ENCODE peak calls at places on chromosomes 7 and 10, in four cellular contexts. L is neural progenitor cell; W is psoas muscle; V is CD4-positive, alpha-beta T cell. R is an unnamed sample.

GRCh38 chr10:71697938-71698709 is 21.5 kb downstream of the C10orf105 start:
- DNase-seq in W (no peak), V (no peak), L (no peak), R (no peak)

GRCh38 chr10:26474062-26474461 is 35.9 kb downstream of the APBB1IP start:
- DNase-seq in W (no peak), L (no peak), V (no peak), R (no peak)

GRCh38 chr10:77319557-77319956 is 318.1 kb downstream of the KCNMA1 start:
- DNase-seq in V (no peak), L (no peak), W (peak), R (no peak)

GRCh38 chr10:51285586-51285985 is 211.3 kb downstream of the PRKG1 start:
- DNase-seq in V (no peak), W (no peak), L (no peak), R (no peak)

GRCh38 chr10:78944658-78945333 is 124.0 kb upstream of the ZMIZ1 start:
- DNase-seq in W (peak), V (no peak), L (no peak), R (peak)

GRCh38 chr10:31769564-31769963 is 159.1 kb downstream of the ARHGAP12 start:
- DNase-seq in L (no peak), W (no peak), V (no peak), R (no peak)

GRCh38 chr10:90930971-90931841 is 10.3 kb upstream of the ANKRD1 start:
- DNase-seq in L (peak), V (no peak), W (peak), R (peak)

GRCh38 chr10:61812920-61813319 is 88.6 kb upstream of the ARID5B start:
- DNase-seq in L (no peak), V (no peak), W (no peak), R (no peak)

GRCh38 chr10:127886371-127887051 is 6.2 kb downstream of the CLRN3 start:
- DNase-seq in W (no peak), L (no peak), V (no peak), R (no peak)

GRCh38 chr10:68499544-68499943 is 27.8 kb upstream of the DNA2 start:
- DNase-seq in L (no peak), V (no peak), W (no peak), R (no peak)

GRCh38 chr7:41916450-41916927 is 213.6 kb upstream of the INHBA start:
- DNase-seq in V (no peak), W (no peak), L (no peak), R (no peak)

GRCh38 chr7:103336781-103337180 is 7.8 kb downstream of the DNAJC2 start:
- DNase-seq in W (no peak), L (no peak), V (no peak), R (no peak)

GRCh38 chr7:63029207-63029522 is 969.5 kb upstream of the ZNF722 start:
- DNase-seq in V (no peak), W (no peak), L (no peak), R (no peak)

GRCh38 chr7:77415822-77416620 is at the start of gene GSAP:
- DNase-seq in L (peak), W (peak), V (peak), R (peak)

GRCh38 chr7:149067869-149068268 is 22.6 kb downstream of the ZNF786 start:
- DNase-seq in W (no peak), L (no peak), V (no peak), R (no peak)

GRCh38 chr10:93917064-93917391 is 23.2 kb downstream of the SLC35G1 start:
- DNase-seq in L (no peak), W (no peak), V (no peak), R (peak)

GRCh38 chr7:25583655-25584054 is 355.4 kb upstream of the NPVF start:
- DNase-seq in V (no peak), W (no peak), L (no peak), R (no peak)

GRCh38 chr10:11488126-11488525 is 123.3 kb downstream of the USP6NL start:
- DNase-seq in L (no peak), W (no peak), V (no peak), R (no peak)

GRCh38 chr7:151251328-151251925 is 2.9 kb upstream of the SMARCD3 start:
- DNase-seq in V (no peak), W (no peak), L (no peak), R (peak)

GRCh38 chr7:8908889-8909288 is 475.5 kb downstream of the NXPH1 start:
- DNase-seq in L (no peak), V (no peak), W (no peak), R (no peak)

GRCh38 chr10:31299119-31299518 is 19.9 kb upstream of the ZEB1 start:
- DNase-seq in L (no peak), W (no peak), V (no peak), R (no peak)

GRCh38 chr7:139775829-139776266 is 1.9 kb downstream of the HIPK2 start:
- DNase-seq in L (peak), W (peak), V (peak), R (peak)

GRCh38 chr10:63166742-63167258 is 33.7 kb downstream of the NRBF2 start:
- DNase-seq in W (no peak), V (no peak), L (peak), R (no peak)

GRCh38 chr7:50940621-50941020 is 157.9 kb upstream of the GRB10 start:
- DNase-seq in L (no peak), V (no peak), W (no peak), R (no peak)

GRCh38 chr7:99860281-99861127 is 16.3 kb downstream of the OR2AE1 start:
- DNase-seq in V (no peak), L (no peak), W (peak), R (no peak)

GRCh38 chr10:22542773-22543172 is 171.6 kb downstream of the PIP4K2A start:
- DNase-seq in L (no peak), V (no peak), W (no peak), R (no peak)

GRCh38 chr7:95863623-95864022 is 91.3 kb downstream of the DYNC1I1 start:
- DNase-seq in V (no peak), L (no peak), W (no peak), R (no peak)

GRCh38 chr7:79386688-79387422 is 66.6 kb downstream of the MAGI2 start:
- DNase-seq in W (no peak), L (no peak), V (no peak), R (no peak)

GRCh38 chr7:179209-179681 is 13.1 kb upstream of the FAM20C start:
- DNase-seq in V (no peak), W (no peak), L (no peak), R (no peak)

GRCh38 chr7:80941206-80941758 is 22.4 kb upstream of the SEMA3C start:
- DNase-seq in W (no peak), V (no peak), L (no peak), R (no peak)

GRCh38 chr7:30863694-30864011 is 48.0 kb upstream of the AQP1 start:
- DNase-seq in W (no peak), V (no peak), L (no peak), R (no peak)

GRCh38 chr7:45699726-45700390 is 125.7 kb downstream of the ADCY1 start:
- DNase-seq in V (no peak), L (no peak), W (no peak), R (peak)

GRCh38 chr7:105600720-105601550 is 19.6 kb upstream of the EFCAB10 start:
- DNase-seq in W (no peak), V (no peak), L (no peak), R (peak)

GRCh38 chr7:18288322-18289037 is 207.1 kb upstream of the HDAC9 start:
- DNase-seq in L (no peak), V (no peak), W (no peak), R (no peak)

DNA sequence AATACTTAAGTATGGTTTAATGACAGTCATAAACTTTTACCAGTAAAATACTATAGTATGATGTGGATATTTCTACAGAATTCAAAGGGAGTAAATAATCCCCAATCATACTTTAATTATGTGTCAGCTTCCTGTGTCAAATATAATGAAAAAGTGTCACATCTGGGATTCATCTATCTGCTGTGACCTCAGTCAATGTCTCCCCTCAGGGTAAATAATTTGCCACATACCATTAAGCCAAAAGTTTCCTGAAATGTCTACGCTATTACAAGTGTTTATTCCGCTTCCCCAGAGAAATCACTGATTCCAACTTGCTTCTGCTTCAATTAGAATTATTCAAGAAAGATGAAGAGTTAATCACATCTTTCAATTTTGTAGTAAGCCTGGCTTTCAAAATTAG is 110.4 kb downstream of the ITGA8 start:
- DNase-seq in W (no peak), V (no peak), L (no peak), R (no peak)
- H3K27ac ChIP-seq in W (no peak), V (no peak), L (no peak), R (no peak)

GRCh38 chr10:74824184-74825032 is 2.0 kb upstream of the KAT6B start:
- DNase-seq in V (no peak), L (peak), W (no peak), R (peak)
- TF ChIP-seq CTCF in V (no peak), L (no peak), W (no peak), R (no peak)

GRCh38 chr7:144415858-144416257 is 12.4 kb upstream of the NOBOX start:
- DNase-seq in V (no peak), L (no peak), W (no peak), R (no peak)
- H3K27ac ChIP-seq in V (no peak), L (no peak), W (no peak), R (no peak)

GRCh38 chr10:59668081-59668480 is 41.6 kb downstream of the SLC16A9 start:
- DNase-seq in W (no peak), L (no peak), V (no peak), R (no peak)
- TF ChIP-seq CTCF in W (no peak), L (no peak), V (no peak), R (no peak)

GRCh38 chr10:110528224-110528997 is 30.7 kb downstream of the DUSP5 start:
- DNase-seq in L (no peak), W (no peak), V (no peak), R (peak)
- H3K27ac ChIP-seq in L (no peak), W (no peak), V (no peak), R (no peak)

DNA sequence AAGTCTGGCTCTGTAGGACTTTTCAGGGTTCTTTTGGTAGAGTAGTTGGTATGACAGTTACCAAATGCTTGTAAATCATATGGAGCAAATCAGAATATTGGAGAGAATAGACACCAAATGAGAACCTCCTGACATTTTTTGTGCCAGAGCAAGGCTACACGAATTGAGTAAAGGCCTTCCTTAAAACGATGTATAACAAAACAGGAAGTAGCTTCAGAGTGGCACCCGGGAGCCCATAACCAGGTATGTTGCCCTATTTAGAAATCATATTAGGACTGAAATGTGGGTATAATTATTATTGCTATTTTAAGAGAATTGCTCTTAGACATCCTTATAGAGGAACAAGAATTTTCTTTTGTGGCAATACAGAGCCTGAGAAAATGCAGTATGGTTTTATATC is 197.3 kb upstream of the MTPN start:
- DNase-seq in W (no peak), L (no peak), V (no peak), R (no peak)
- TF ChIP-seq CTCF in W (no peak), L (no peak), V (no peak), R (no peak)

DNA sequence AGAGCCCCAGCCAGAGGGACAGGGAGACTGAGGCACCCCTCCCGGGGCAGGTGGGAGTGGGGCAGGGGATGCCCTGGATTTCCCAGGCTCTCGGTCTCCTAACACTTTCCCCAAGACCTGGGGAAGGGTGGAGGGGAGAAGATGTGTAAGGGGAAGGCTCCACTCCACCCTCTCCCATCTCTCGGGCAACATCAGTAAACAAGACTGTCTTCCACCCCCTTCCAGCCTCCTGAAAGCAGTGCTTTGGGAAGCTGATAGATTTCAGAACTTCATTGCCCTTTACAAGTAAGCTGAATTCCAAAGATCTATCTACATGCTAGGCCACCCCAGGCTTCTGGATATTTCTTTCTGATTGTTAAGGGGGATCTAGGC is 3.7 kb downstream of the FLNC start:
- DNase-seq in W (no peak), V (no peak), L (peak), R (no peak)
- H3K27ac ChIP-seq in W (peak), V (no peak), L (no peak), R (peak)

DNA sequence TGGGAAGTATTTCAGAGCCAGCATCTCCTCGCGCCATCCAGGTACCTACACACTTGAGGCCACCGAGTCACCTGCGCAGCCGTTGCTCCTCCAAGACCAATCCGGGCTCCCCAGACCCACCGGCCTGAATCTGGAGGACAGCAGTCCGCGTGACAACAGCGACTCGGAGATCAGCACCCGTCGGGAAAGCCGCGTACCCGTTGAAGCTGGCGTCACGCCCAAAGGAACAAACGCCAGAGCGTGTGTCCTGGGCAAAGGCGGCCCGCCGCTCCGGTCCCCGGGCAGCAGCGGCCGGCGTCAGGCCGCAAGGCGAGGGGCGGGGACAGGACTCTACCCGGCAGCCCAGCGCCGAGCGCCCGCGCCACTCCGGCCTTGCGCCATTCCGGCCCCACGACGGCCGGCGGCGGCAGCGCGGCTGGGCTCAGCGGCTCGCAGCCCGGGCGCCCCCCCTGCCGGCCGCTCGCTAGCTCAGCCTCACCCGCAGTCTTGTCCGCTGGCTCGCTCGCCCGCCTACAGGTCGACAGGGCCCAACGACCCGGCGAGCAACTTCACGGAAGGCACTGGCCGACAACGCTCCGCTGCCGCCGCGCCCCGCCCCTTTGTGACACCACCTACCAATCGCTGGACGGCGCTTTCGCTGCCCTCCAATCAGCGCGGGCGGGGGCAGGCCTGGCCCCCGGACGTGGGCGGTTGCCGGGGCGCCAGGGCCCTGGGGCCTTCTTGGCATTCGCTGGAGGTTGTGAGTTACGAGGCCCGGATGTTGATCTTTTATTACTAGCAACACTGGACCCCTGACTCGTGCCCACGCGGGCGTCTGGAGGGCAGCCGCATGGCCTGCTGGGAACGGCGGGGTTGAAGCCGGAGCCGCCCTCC is at the start of gene ZFAND4:
- DNase-seq in L (peak), V (peak), W (peak), R (peak)
- TF ChIP-seq CTCF in L (peak), V (no peak), W (peak), R (peak)

GRCh38 chr7:157389951-157390730 is 53.3 kb downstream of the DNAJB6 start:
- DNase-seq in V (peak), L (no peak), W (no peak), R (no peak)

GRCh38 chr7:157384301-157384700 is 47.5 kb downstream of the DNAJB6 start:
- DNase-seq in V (no peak), L (peak), W (no peak), R (no peak)

GRCh38 chr7:157383868-157384267 is 47.1 kb downstream of the DNAJB6 start:
- DNase-seq in L (no peak), V (no peak), W (no peak), R (no peak)

GRCh38 chr7:157391036-157391710 is 54.4 kb downstream of the DNAJB6 start:
- DNase-seq in V (no peak), W (no peak), L (no peak), R (no peak)

DNA sequence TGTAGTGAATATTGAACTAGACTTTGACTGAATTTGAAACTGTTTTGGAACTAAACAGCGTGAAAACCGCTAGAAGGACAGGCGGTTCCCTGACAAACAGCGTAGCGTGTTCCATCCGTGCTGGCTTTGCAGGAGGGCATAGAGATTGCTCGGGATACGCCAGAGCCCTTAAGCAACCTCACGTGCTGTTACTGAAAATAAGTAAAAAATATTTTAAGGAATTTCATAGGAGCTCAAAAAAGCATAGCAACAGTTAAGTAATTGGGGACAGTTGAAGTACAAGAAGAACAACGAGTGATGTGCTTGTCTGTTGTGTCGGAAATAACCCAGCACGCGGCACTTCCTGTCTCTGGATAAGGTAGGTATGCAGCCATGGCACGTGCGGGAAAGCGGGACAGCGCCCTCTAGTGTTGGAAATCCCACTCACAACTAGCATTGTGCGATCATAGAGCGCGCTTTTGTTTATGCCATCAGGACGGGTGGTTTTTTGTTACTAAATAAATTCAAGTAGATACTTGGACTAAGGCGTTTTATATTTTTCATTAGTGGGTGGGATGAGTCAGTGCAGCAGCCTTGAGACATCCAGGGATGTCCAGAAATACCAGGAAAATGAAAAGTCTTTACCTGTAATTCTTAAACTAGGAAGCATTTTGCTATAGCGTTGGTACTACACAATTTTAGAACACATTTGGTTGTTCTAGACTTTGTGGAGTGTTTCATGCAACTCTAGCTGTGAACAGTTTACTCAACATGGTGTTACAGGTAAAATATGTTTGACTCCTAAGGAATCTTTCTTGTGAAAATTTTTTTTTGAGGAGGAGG is 50.4 kb downstream of the DNAJB6 start:
- DNase-seq in L (peak), W (peak), V (peak), R (peak)
- H3K27ac ChIP-seq in L (no peak), W (peak), V (peak), R (no peak)

GRCh38 chr7:67608806-67609205 is 612.2 kb downstream of the TYW1 start:
- DNase-seq in L (peak), W (no peak), V (no peak), R (no peak)
- TF ChIP-seq CTCF in L (peak), W (no peak), V (no peak), R (peak)